ENCODE peak calls at places on chromosomes 11 and 22, in six cellular contexts. C, D, W, K, L and O are unnamed samples.
A peak's percentile ranks its signal among the peaks of the same experiment; 100 is the strongest.

GRCh38 chr22:36456459-36456835 is 25.0 kb downstream of the TXN2 start:
- DNase-seq in K (no peak), D (no peak), W (no peak), L (no peak), C (no peak), O (no peak)

GRCh38 chr11:8533332-8533731 is 60.7 kb downstream of the STK33 start:
- DNase-seq in L (peak; percentile 86), W (no peak), D (no peak), C (no peak), K (no peak), O (no peak)

GRCh38 chr22:40679964-40680818 is 907 bp downstream of the MCHR1 start:
- DNase-seq in D (no peak), W (no peak), L (no peak), K (no peak), C (peak; percentile 31), O (no peak)

GRCh38 chr11:121241300-121242176 is 51.0 kb upstream of the SC5D start:
- DNase-seq in L (no peak), D (no peak), C (no peak), K (no peak), W (no peak), O (peak; percentile 30)

GRCh38 chr11:16917941-16918340 is 96.3 kb downstream of the PLEKHA7 start:
- DNase-seq in W (no peak), K (no peak), C (no peak), L (no peak), D (no peak), O (no peak)

GRCh38 chr22:25484498-25484897 is 80.0 kb upstream of the GRK3 start:
- DNase-seq in W (no peak), D (no peak), K (no peak), L (no peak), C (no peak), O (no peak)

GRCh38 chr11:76578655-76579046 is 91.9 kb downstream of the LRRC32 start:
- DNase-seq in C (no peak), W (no peak), D (no peak), K (no peak), L (no peak), O (peak; percentile 14)

GRCh38 chr22:23276656-23277582 is 96.6 kb downstream of the BCR start:
- DNase-seq in D (peak; percentile 28), L (no peak), C (no peak), K (no peak), W (no peak), O (no peak)

GRCh38 chr11:62831520-62832345 is at the start of gene STX5:
- DNase-seq in W (peak; percentile 99), L (peak; percentile 93), K (peak; percentile 97), D (peak; percentile 99), C (peak; percentile 99), O (peak; percentile 96)

GRCh38 chr22:47067331-47067890 is 305.0 kb downstream of the TBC1D22A start:
- DNase-seq in D (no peak), W (no peak), K (no peak), C (no peak), L (no peak), O (no peak)

GRCh38 chr22:47066616-47066905 is 304.1 kb downstream of the TBC1D22A start:
- DNase-seq in W (no peak), C (no peak), D (no peak), K (no peak), L (no peak), O (no peak)

GRCh38 chr22:47071078-47071811 is 308.8 kb downstream of the TBC1D22A start:
- DNase-seq in W (no peak), K (no peak), D (no peak), C (no peak), L (no peak), O (no peak)

GRCh38 chr22:47067911-47068654 is 305.6 kb downstream of the TBC1D22A start:
- DNase-seq in L (no peak), D (no peak), W (no peak), K (no peak), C (no peak), O (no peak)

GRCh38 chr22:47069270-47069669 is 306.8 kb downstream of the TBC1D22A start:
- DNase-seq in D (no peak), W (no peak), C (no peak), K (no peak), L (no peak), O (no peak)
- TF ChIP-seq SMC3 in D (no peak), W (no peak), C (no peak), K (no peak), L (no peak), O (no peak)

GRCh38 chr22:44337658-44338004 is 24.9 kb upstream of the SHISAL1 start:
- DNase-seq in K (no peak), W (peak; percentile 38), C (peak; percentile 75), D (peak; percentile 42), L (no peak), O (no peak)
- TF ChIP-seq SMC3 in K (no peak), W (no peak), C (peak; percentile 22), D (no peak), L (no peak), O (no peak)

GRCh38 chr22:48373626-48374173 is 1454.0 kb downstream of the BRD1 start:
- DNase-seq in D (no peak), L (no peak), C (no peak), W (no peak), K (no peak), O (no peak)

GRCh38 chr22:48371391-48371790 is 1456.3 kb downstream of the BRD1 start:
- DNase-seq in C (no peak), D (no peak), W (no peak), L (no peak), K (no peak), O (no peak)

GRCh38 chr22:48370508-48371325 is 1457.0 kb downstream of the BRD1 start:
- DNase-seq in L (no peak), D (no peak), C (no peak), W (peak; percentile 25), K (no peak), O (no peak)

GRCh38 chr22:48369789-48370507 is 1457.7 kb downstream of the BRD1 start:
- DNase-seq in D (no peak), K (peak; percentile 85), C (no peak), W (peak; percentile 84), L (no peak), O (no peak)

DNA sequence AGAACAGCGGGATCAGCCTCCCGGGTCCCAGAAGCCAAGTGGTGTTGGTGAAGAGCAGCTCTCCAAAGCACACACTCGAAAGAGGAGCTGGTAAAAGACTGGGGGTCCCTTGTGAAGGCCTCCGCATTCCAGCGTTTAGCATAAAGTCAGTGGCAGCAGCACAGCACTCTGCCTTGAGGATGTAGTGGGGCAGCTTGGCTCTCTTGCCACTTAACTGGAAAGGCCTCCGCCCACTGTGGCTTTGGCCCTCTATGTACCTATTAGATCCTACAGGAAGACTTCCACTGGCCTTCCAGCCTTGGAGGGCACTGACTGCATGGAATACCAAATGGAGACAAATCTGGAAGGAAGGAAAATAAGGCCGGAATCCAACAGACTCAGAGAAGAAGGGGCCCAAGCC is 1455.3 kb downstream of the BRD1 start:
- DNase-seq in K (no peak), L (no peak), D (no peak), W (no peak), C (no peak), O (no peak)
- TF ChIP-seq SMC3 in K (no peak), L (no peak), D (no peak), W (no peak), C (no peak), O (no peak)

GRCh38 chr22:48217596-48217995 is 1455.1 kb downstream of the TBC1D22A start:
- DNase-seq in C (no peak), W (no peak), K (no peak), D (no peak), L (no peak), O (no peak)
- TF ChIP-seq SMC3 in C (no peak), W (no peak), K (no peak), D (no peak), L (no peak), O (no peak)

DNA sequence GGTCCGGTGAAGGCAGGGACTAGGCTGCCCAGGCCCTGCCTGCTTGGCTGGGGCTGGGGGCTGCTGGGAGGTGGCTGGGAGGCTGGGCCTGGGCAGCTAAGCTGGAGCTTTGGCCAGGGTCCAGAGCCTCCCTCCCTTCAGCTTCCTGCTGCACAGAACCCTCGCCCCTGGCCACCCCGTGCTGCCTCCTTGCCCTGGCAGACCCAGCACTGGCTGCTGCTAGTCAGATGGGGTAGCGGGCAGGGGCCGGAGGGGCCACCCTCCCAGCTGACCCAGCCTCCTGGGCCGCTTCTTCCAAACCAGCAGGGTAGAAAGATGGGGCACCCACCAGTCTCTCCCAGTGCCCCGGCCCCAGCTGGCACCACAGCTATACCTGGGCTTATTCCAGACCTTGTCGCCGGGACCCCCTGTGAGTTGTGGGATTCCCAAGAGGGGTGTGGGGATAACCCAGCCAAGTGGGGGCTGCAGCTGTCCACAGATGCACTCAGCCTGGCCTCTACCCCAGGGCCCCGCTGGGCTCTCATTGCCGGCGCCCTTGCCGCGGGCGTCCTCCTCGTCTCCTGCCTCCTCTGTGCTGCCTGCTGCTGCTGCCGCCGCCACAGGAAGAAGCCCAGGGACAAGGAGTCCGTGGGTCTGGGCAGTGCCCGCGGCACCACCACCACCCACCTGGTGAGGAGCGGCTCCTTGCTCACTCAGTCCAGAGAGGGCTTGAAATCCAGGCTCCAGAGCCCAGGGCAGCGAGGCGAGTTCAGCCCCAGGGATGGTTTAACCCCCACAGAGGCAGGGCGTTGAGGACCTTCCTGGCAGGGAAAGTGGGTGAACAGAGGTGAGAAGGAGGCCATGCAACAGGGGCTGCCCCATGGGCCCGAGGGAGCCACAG is at the start of gene SYT8:
- DNase-seq in K (no peak), C (no peak), L (no peak), D (no peak), W (no peak), O (peak; percentile 72)
- TF ChIP-seq SMC3 in K (no peak), C (no peak), L (no peak), D (no peak), W (no peak), O (no peak)

GRCh38 chr11:129208863-129209262 is 16.7 kb upstream of the ARHGAP32 start:
- DNase-seq in D (no peak), L (no peak), C (peak; percentile 2), K (no peak), W (no peak), O (no peak)

GRCh38 chr11:129209891-129210830 is 18.0 kb upstream of the ARHGAP32 start:
- DNase-seq in C (no peak), W (no peak), D (no peak), K (no peak), L (no peak), O (no peak)

GRCh38 chr11:129210831-129211181 is 18.7 kb upstream of the ARHGAP32 start:
- DNase-seq in C (no peak), W (no peak), D (no peak), K (no peak), L (no peak), O (no peak)

GRCh38 chr11:129213261-129213660 is 21.1 kb upstream of the ARHGAP32 start:
- DNase-seq in L (no peak), C (no peak), W (no peak), K (no peak), D (no peak), O (no peak)

DNA sequence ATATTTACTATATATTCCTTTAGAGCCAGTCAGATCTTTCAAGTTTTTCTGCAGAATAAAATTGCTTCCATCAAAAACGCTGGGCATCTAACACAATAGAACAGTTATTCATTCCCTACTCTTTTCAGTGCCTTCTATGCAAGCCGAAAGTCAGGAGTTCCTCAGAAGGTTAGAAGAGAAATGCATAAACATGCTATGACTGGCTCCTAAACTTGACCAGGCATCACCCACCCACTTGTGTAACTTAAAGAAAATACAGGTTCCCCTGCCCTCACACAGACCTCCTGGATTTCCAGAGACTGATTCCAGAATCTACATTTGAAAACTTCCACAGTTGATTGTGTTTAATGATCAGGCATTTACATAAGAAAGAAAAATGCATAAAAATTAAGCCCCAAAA is 19.3 kb upstream of the ARHGAP32 start:
- DNase-seq in K (no peak), C (no peak), W (no peak), D (no peak), L (no peak), O (no peak)
- TF ChIP-seq SMC3 in K (no peak), C (no peak), W (no peak), D (no peak), L (no peak), O (no peak)